ENCODE peak calls at places on chromosomes 11 and 22, in six cellular contexts. E is T-cell, X is nucleus accumbens, U is NCI-H510A, G is stomach, C is HFF-Myc. O is an unnamed sample.

GRCh38 chr11:6223854-6224253 is 10.6 kb downstream of the FHIP1B start:
- DNase-seq in E (no peak), X (no peak), U (no peak), G (no peak), C (no peak), O (no peak)

GRCh38 chr11:29934115-29934638 is 82.7 kb downstream of the KCNA4 start:
- DNase-seq in E (no peak), X (no peak), U (no peak), G (no peak), C (no peak), O (no peak)

GRCh38 chr22:49084203-49084602 is 743.5 kb downstream of the BRD1 start:
- DNase-seq in E (no peak), X (no peak), U (peak; percentile 80), G (no peak), C (no peak), O (no peak)

GRCh38 chr11:102495161-102496042 is 35.1 kb downstream of the MMP7 start:
- DNase-seq in E (peak; percentile 4), X (peak; percentile 39), U (peak; percentile 22), G (no peak), C (peak; percentile 65), O (peak; percentile 28)

GRCh38 chr11:65551572-65552398 is 6.4 kb downstream of the LTBP3 start:
- DNase-seq in E (no peak), X (no peak), U (peak; percentile 85), G (peak; percentile 81), C (no peak), O (peak; percentile 90)

GRCh38 chr11:100727410-100727809 is 40.3 kb downstream of the ARHGAP42 start:
- DNase-seq in E (no peak), X (no peak), U (no peak), G (no peak), C (no peak), O (no peak)

GRCh38 chr22:25746012-25746373 is 4.0 kb downstream of the MYO18B start:
- DNase-seq in E (no peak), X (no peak), U (no peak), G (no peak), C (no peak), O (no peak)

GRCh38 chr22:19675428-19675827 is 38.9 kb upstream of the SEPTIN5 start:
- DNase-seq in E (no peak), X (no peak), U (no peak), G (no peak), C (no peak), O (no peak)

GRCh38 chr22:36280379-36280778 is 27.4 kb downstream of the APOL1 start:
- DNase-seq in E (no peak), X (no peak), U (no peak), G (no peak), C (no peak), O (no peak)

GRCh38 chr11:61793829-61794204 is 1.1 kb downstream of the FEN1 start:
- DNase-seq in E (no peak), X (no peak), U (no peak), G (no peak), C (no peak), O (no peak)

GRCh38 chr11:130369141-130369691 is 54.5 kb upstream of the ZBTB44 start:
- DNase-seq in E (no peak), X (peak; percentile 66), U (no peak), G (no peak), C (no peak), O (no peak)

GRCh38 chr22:26642465-26643367 is 14.7 kb upstream of the MIAT start:
- DNase-seq in E (peak; percentile 58), X (no peak), U (no peak), G (peak; percentile 39), C (no peak), O (peak; percentile 53)

GRCh38 chr11:112996924-112997323 is 35.7 kb downstream of the NCAM1 start:
- DNase-seq in E (no peak), X (no peak), U (no peak), G (no peak), C (no peak), O (no peak)

GRCh38 chr22:38900677-38901076 is 28.7 kb upstream of the CBX6 start:
- DNase-seq in E (no peak), X (no peak), U (no peak), G (no peak), C (no peak), O (no peak)

GRCh38 chr11:30360741-30361140 is 37.8 kb downstream of the ARL14EP start:
- DNase-seq in E (no peak), X (no peak), U (no peak), G (no peak), C (no peak), O (no peak)

GRCh38 chr22:46547883-46548244 is 10.4 kb upstream of the CELSR1 start:
- DNase-seq in E (no peak), X (no peak), U (no peak), G (no peak), C (no peak), O (peak; percentile 51)

GRCh38 chr22:37383342-37383741 is 43.9 kb downstream of the ELFN2 start:
- DNase-seq in E (no peak), X (no peak), U (no peak), G (no peak), C (no peak), O (no peak)

GRCh38 chr22:26977741-26978140 is 320.4 kb downstream of the MIAT start:
- DNase-seq in E (no peak), X (no peak), U (no peak), G (no peak), C (no peak), O (no peak)

GRCh38 chr11:17740649-17741235 is 6.2 kb downstream of the KCNC1 start:
- DNase-seq in E (no peak), X (no peak), U (no peak), G (no peak), C (no peak), O (no peak)

GRCh38 chr22:25366876-25367466 is 147.5 kb downstream of the CRYBB2 start:
- DNase-seq in E (no peak), X (no peak), U (no peak), G (no peak), C (no peak), O (no peak)

GRCh38 chr11:64777449-64778222 is 706 bp downstream of the SF1 start:
- DNase-seq in E (peak; percentile 75), X (peak; percentile 69), U (peak; percentile 86), G (peak; percentile 85), C (no peak), O (peak; percentile 84)

GRCh38 chr11:19444231-19444630 is 203.5 kb upstream of the E2F8 start:
- DNase-seq in E (no peak), X (no peak), U (no peak), G (no peak), C (peak; percentile 44), O (no peak)